ENCODE peak calls at places on chromosomes 16 and 17, in nine cellular contexts. D is A549, A is heart right ventricle, R is AG10803, C is ovary, Q is lower lobe of right lung, K is bronchial epithelial cell, P is tibial artery, W is BJ. Z is an unnamed sample.

GRCh38 chr16:4684763-4685162 is 8.6 kb upstream of the NUDT16L1 start:
- DNase-seq in D (no peak), A (no peak), R (no peak), C (no peak), Q (no peak), K (peak; percentile 33), P (no peak), W (no peak), Z (no peak)

GRCh38 chr16:87127061-87127765 is 190.0 kb downstream of the C16orf95 start:
- DNase-seq in D (no peak), A (peak; percentile 41), R (no peak), C (peak; percentile 34), Q (no peak), K (no peak), P (peak; percentile 75), W (no peak), Z (peak; percentile 87)

GRCh38 chr17:73643012-73643845 is 1.0 kb downstream of the SDK2 start:
- DNase-seq in D (peak; percentile 90), A (peak; percentile 34), R (no peak), C (no peak), Q (no peak), K (peak; percentile 25), P (no peak), W (no peak), Z (peak; percentile 69)

GRCh38 chr16:66859397-66860068 is 15.3 kb downstream of the CA7 start:
- DNase-seq in D (no peak), A (no peak), R (peak; percentile 15), C (no peak), Q (no peak), K (no peak), P (no peak), W (no peak), Z (no peak)

GRCh38 chr17:81295678-81296381 is 723 bp upstream of the SLC38A10 start:
- DNase-seq in D (peak; percentile 91), A (no peak), R (peak; percentile 47), C (no peak), Q (peak; percentile 81), K (peak; percentile 85), P (no peak), W (no peak), Z (peak; percentile 35)

GRCh38 chr17:1455291-1455747 is 713 bp downstream of the CRK start:
- DNase-seq in D (peak; percentile 89), A (peak; percentile 70), R (peak; percentile 79), C (peak; percentile 66), Q (peak; percentile 79), K (peak; percentile 44), P (peak; percentile 86), W (no peak), Z (peak; percentile 78)

GRCh38 chr17:45353047-45353446 is 36.2 kb upstream of the MAP3K14 start:
- DNase-seq in D (no peak), A (no peak), R (no peak), C (no peak), Q (no peak), K (no peak), P (no peak), W (no peak), Z (no peak)

GRCh38 chr17:2179615-2180295 is 123.8 kb downstream of the SMG6 start:
- DNase-seq in D (no peak), A (peak; percentile 60), R (peak; percentile 97), C (peak; percentile 91), Q (no peak), K (no peak), P (peak; percentile 92), W (peak; percentile 76), Z (no peak)

GRCh38 chr17:41009301-41009760 is 403 bp upstream of the KRTAP3-1 start:
- DNase-seq in D (no peak), A (no peak), R (no peak), C (no peak), Q (no peak), K (peak; percentile 45), P (no peak), W (no peak), Z (no peak)

GRCh38 chr17:70420876-70421445 is 251.6 kb downstream of the KCNJ2 start:
- DNase-seq in D (no peak), A (no peak), R (no peak), C (no peak), Q (no peak), K (no peak), P (no peak), W (no peak), Z (no peak)

GRCh38 chr17:28763804-28764266 is 20.0 kb downstream of the TRAF4 start:
- DNase-seq in D (peak; percentile 81), A (no peak), R (peak; percentile 79), C (peak; percentile 88), Q (no peak), K (peak; percentile 67), P (peak; percentile 81), W (no peak), Z (peak; percentile 83)

GRCh38 chr16:2483160-2483559 is 8.2 kb downstream of the TBC1D24 start:
- DNase-seq in D (no peak), A (no peak), R (peak; percentile 52), C (no peak), Q (peak; percentile 51), K (no peak), P (no peak), W (no peak), Z (no peak)

GRCh38 chr16:56939801-56940200 is 7.9 kb downstream of the HERPUD1 start:
- DNase-seq in D (no peak), A (no peak), R (no peak), C (no peak), Q (no peak), K (no peak), P (peak; percentile 23), W (no peak), Z (no peak)

GRCh38 chr17:5506307-5506706 is 19.9 kb downstream of the MIS12 start:
- DNase-seq in D (no peak), A (no peak), R (no peak), C (no peak), Q (no peak), K (no peak), P (no peak), W (no peak), Z (no peak)

GRCh38 chr16:54176376-54176901 is 110.1 kb downstream of the IRX3 start:
- DNase-seq in D (no peak), A (no peak), R (peak; percentile 9), C (no peak), Q (no peak), K (no peak), P (no peak), W (no peak), Z (peak; percentile 48)

GRCh38 chr16:3637371-3637923 is 17.0 kb upstream of the DNASE1 start:
- DNase-seq in D (no peak), A (no peak), R (peak; percentile 28), C (no peak), Q (no peak), K (no peak), P (peak; percentile 28), W (no peak), Z (peak; percentile 55)

GRCh38 chr16:72241930-72242329 is 70.0 kb upstream of the PMFBP1 start:
- DNase-seq in D (peak; percentile 35), A (no peak), R (peak; percentile 54), C (peak; percentile 59), Q (no peak), K (peak; percentile 50), P (no peak), W (peak; percentile 3), Z (peak; percentile 72)

GRCh38 chr16:76661691-76662090 is 384.5 kb downstream of the CNTNAP4 start:
- DNase-seq in D (no peak), A (no peak), R (no peak), C (no peak), Q (no peak), K (no peak), P (no peak), W (no peak), Z (no peak)

GRCh38 chr16:58198739-58199411 is 969 bp upstream of the CSNK2A2 start:
- DNase-seq in D (no peak), A (no peak), R (no peak), C (no peak), Q (no peak), K (no peak), P (no peak), W (no peak), Z (no peak)

GRCh38 chr16:24769806-24770205 is 40.4 kb downstream of the TNRC6A start:
- DNase-seq in D (no peak), A (no peak), R (peak; percentile 72), C (no peak), Q (no peak), K (no peak), P (no peak), W (no peak), Z (no peak)

DNA sequence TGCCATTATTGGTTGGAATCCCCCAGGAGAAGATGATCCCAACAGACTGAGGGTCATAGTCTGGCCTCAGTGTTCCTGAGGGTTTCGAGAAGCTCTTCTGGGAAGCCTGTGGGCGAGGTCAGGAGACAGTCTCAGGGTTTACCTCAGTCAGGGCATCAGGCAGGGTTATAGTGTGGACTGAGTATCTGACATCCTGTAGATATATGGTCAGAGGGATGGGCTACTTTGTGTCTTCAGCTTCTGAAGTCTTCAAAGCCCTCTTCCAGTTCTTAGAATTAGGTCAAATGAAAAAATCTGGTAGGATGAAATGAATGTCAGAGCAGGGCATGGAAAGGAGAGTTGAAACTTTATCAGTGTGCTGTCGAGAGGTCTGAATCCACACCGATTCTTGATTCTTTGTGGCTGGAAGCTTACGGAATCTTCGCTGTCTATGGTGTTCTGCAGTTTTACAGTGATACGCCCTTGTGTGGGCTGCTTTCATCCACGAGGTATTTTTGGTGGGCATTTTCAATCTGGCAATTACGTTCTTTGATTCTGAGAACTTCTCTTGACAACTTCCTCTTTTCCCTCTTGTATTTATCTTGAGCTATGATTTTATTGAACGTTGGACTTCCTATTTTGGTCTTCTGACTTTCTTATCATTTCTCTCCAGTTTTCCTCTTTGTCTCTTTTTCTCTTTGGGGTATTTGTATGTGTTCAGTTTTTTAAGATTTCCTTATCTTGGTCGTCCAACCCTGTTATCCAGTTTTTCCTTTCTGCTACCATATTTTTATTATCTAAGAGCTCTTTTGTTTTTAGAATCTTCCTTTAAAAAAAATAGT is 30.4 kb downstream of the BPTF start:
- DNase-seq in D (no peak), A (no peak), R (no peak), C (no peak), Q (no peak), K (no peak), P (no peak), W (no peak), Z (no peak)
- H3K4me3 ChIP-seq in D (no peak overlapping the region), A (no peak overlapping the region), R (no peak overlapping the region), C (no peak overlapping the region), Q (no peak overlapping the region), K (no peak overlapping the region), P (no peak overlapping the region), W (no peak overlapping the region), Z (no peak overlapping the region)

GRCh38 chr17:21376835-21377690 is 906 bp downstream of the KCNJ12 start:
- DNase-seq in D (peak; percentile 55), A (peak; percentile 36), R (peak; percentile 31), C (no peak), Q (no peak), K (peak; percentile 36), P (no peak), W (no peak), Z (peak; percentile 45)
- H3K4me3 ChIP-seq in D (peak overlapping the region; percentile 52), A (peak overlapping the region; percentile 54), R (peak overlapping the region; percentile 45), C (peak overlapping the region; percentile 37), Q (peak overlapping the region; percentile 52), K (no peak overlapping the region), P (peak overlapping the region; percentile 42), W (peak overlapping the region; percentile 17), Z (peak overlapping the region; percentile 69)

GRCh38 chr17:39700148-39700987 is 504 bp downstream of the ERBB2 start:
- DNase-seq in D (peak; percentile 66), A (no peak), R (peak; percentile 22), C (peak; percentile 60), Q (no peak), K (no peak), P (peak; percentile 69), W (no peak), Z (peak; percentile 32)
- H3K4me3 ChIP-seq in D (peak overlapping the region; percentile 78), A (peak overlapping the region; percentile 73), R (peak overlapping the region; percentile 72), C (peak overlapping the region; percentile 70), Q (peak overlapping the region; percentile 86), K (peak overlapping the region; percentile 81), P (peak overlapping the region; percentile 100), W (peak overlapping the region; percentile 84), Z (peak overlapping the region; percentile 66)

GRCh38 chr17:72423286-72423589 is 302.4 kb downstream of the SOX9 start:
- DNase-seq in D (no peak), A (no peak), R (no peak), C (no peak), Q (no peak), K (no peak), P (no peak), W (no peak), Z (no peak)
- H3K4me3 ChIP-seq in D (no peak overlapping the region), A (no peak overlapping the region), R (no peak overlapping the region), C (no peak overlapping the region), Q (no peak overlapping the region), K (no peak overlapping the region), P (no peak overlapping the region), W (no peak overlapping the region), Z (no peak overlapping the region)